ENCODE peak calls at places on chromosomes 6 and 20, in seven cellular contexts. I, D, N, T, R, L and U are unnamed samples.

GRCh38 chr6:18219611-18220010 is 44.7 kb downstream of the DEK start:
- DNase-seq in I (no peak), L (no peak), R (no peak), N (no peak), D (no peak), T (no peak), U (no peak)

GRCh38 chr6:7129360-7129759 is 21.6 kb downstream of the RREB1 start:
- DNase-seq in D (no peak), N (no peak), I (no peak), R (no peak), T (no peak), L (no peak), U (no peak)

GRCh38 chr20:959996-960615 is 42.0 kb downstream of the RSPO4 start:
- DNase-seq in L (no peak), N (no peak), D (no peak), T (no peak), R (no peak), I (no peak), U (no peak)

GRCh38 chr6:142474446-142475289 is 172.9 kb downstream of the ADGRG6 start:
- DNase-seq in N (no peak), D (no peak), L (no peak), R (no peak), I (peak), T (peak), U (no peak)

GRCh38 chr20:24098886-24099285 is 110.3 kb upstream of the GGTLC1 start:
- DNase-seq in L (no peak), R (no peak), N (no peak), D (no peak), T (no peak), I (no peak), U (no peak)

GRCh38 chr6:156698239-156699016 is 78.8 kb upstream of the ARID1B start:
- DNase-seq in T (no peak), L (no peak), R (no peak), N (no peak), D (no peak), I (no peak), U (no peak)

GRCh38 chr6:101544286-101544685 is 150.8 kb downstream of the GRIK2 start:
- DNase-seq in T (no peak), N (no peak), R (no peak), L (no peak), D (no peak), I (no peak), U (no peak)

GRCh38 chr6:161373905-161374451 is 100.1 kb upstream of the AGPAT4 start:
- DNase-seq in N (no peak), D (peak), T (peak), I (peak), R (peak), L (peak), U (peak)

GRCh38 chr20:571754-572331 is 28.3 kb upstream of the CSNK2A1 start:
- DNase-seq in L (peak), N (no peak), T (peak), I (peak), D (no peak), R (no peak), U (no peak)

GRCh38 chr20:39878321-39878720 is 810.7 kb downstream of the MAFB start:
- DNase-seq in N (no peak), T (no peak), L (no peak), I (no peak), R (no peak), D (no peak), U (no peak)

GRCh38 chr6:113680351-113680750 is 176.8 kb upstream of the MARCKS start:
- DNase-seq in L (no peak), R (no peak), D (no peak), I (no peak), T (no peak), N (no peak), U (no peak)

GRCh38 chr20:20849126-20849525 is 136.7 kb upstream of the RALGAPA2 start:
- DNase-seq in N (no peak), T (no peak), I (no peak), L (no peak), D (no peak), R (no peak), U (no peak)

GRCh38 chr6:161003336-161003735 is 11.8 kb downstream of the MAP3K4 start:
- DNase-seq in L (no peak), N (no peak), T (no peak), I (no peak), R (no peak), D (no peak), U (no peak)

DNA sequence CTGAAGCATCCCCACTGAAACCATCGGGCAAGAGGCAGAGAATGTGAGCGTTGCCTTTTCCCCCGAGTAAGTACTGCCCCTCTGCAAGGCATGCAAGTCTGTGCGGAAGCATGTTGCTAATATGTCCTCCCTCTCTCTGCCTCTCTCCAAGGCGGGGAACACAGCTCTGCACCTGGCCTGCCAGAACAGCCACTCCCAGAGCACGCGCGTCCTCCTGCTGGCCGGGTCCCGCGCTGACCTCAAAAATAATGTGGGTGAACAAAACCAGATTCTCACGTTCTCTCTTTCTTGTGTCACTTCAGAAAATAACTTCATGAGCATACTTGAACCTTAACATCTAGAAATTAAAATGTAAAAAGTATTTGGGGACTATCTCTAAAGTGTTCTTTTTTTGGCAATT is 26.4 kb downstream of the LYRM2 start:
- DNase-seq in R (no peak), I (peak), N (no peak), T (no peak), L (no peak), D (no peak), U (no peak)
- TF ChIP-seq CTCF in R (no peak), I (no peak), N (no peak), T (no peak), L (no peak), D (no peak), U (no peak)

GRCh38 chr20:3407426-3408250 is at the start of gene DNAAF9:
- DNase-seq in T (peak), R (peak), L (peak), I (peak), N (peak), D (peak), U (peak)
- TF ChIP-seq CTCF in T (peak), R (no peak), L (peak), I (peak), N (no peak), D (peak), U (no peak)

GRCh38 chr6:88359530-88360202 is 193.5 kb upstream of the CNR1 start:
- DNase-seq in L (no peak), T (no peak), N (no peak), D (no peak), R (no peak), I (no peak), U (no peak)
- TF ChIP-seq CTCF in L (no peak), T (no peak), N (no peak), D (no peak), R (no peak), I (no peak), U (peak)

GRCh38 chr20:36720510-36720909 is 25.4 kb downstream of the NDRG3 start:
- DNase-seq in I (no peak), T (no peak), L (no peak), R (no peak), N (no peak), D (no peak), U (no peak)

GRCh38 chr20:36712775-36713174 is 33.1 kb downstream of the NDRG3 start:
- DNase-seq in N (no peak), I (no peak), L (no peak), R (no peak), T (no peak), D (no peak), U (no peak)

GRCh38 chr20:36717657-36718056 is 28.2 kb downstream of the NDRG3 start:
- DNase-seq in T (no peak), D (no peak), I (no peak), N (no peak), L (no peak), R (no peak), U (no peak)
- TF ChIP-seq CTCF in T (peak), D (peak), I (no peak), N (no peak), L (no peak), R (no peak), U (peak)

GRCh38 chr6:135215160-135215559 is 34.1 kb downstream of the MYB start:
- DNase-seq in L (no peak), D (no peak), I (no peak), N (no peak), R (no peak), T (no peak), U (no peak)
- TF ChIP-seq CTCF in L (no peak), D (no peak), I (no peak), N (no peak), R (no peak), T (no peak), U (no peak)

DNA sequence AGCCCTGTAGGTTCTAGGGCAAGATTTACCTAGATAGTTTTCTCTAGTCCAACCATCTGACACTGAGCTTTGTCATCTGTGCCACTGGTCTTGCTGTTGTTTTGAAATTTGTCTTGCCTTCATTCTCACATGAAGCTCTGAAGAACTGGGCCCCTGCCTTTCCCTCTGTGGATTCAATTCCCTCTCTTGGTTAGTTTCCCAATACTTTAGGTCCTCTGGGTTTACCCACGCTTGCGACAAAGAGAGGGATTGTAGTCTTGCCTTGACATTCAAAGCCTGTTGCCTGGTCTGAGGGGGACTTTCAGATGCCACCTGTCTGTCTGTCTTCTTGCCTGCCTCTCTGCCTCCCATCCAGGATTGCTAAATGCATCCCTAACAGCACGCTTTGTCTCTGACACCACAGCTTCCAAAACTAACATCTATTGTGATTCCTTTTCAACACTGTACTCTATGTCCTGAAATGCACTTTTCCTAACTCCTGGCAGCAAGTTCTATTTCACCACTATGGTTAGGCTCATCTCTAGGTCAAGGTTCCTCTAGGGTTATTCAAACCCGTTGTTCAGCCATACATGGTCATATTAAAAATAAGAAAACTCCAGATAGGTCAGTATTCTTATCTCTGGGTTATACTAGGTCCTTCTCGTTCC is 25.5 kb upstream of the MANEA start:
- DNase-seq in N (no peak), R (no peak), L (no peak), D (no peak), T (no peak), I (no peak), U (no peak)
- TF ChIP-seq CTCF in N (no peak), R (no peak), L (no peak), D (no peak), T (no peak), I (no peak), U (no peak)

GRCh38 chr20:49396230-49396629 is 86.2 kb downstream of the KCNB1 start:
- DNase-seq in N (no peak), D (no peak), I (no peak), R (no peak), T (no peak), L (no peak), U (no peak)
- TF ChIP-seq CTCF in N (no peak), D (no peak), I (peak), R (no peak), T (no peak), L (no peak), U (no peak)

DNA sequence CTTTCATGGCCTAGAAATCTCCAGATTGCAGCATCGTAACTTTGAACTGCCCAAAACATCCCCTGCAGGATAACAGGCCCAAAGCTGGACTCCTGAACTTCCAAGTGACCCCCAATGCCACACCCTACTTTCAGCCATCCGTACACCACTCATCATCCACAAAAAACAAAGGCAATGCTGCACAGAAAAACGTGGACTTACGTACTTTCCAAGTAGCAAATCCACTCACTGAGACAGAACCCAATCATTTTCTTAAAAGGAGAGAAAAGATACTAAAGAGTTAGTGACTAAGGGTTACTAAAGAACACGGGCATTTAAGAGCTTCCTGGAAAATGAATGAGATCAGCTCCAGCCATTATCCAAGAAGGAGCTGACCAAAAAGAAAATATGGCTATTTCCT is 211.0 kb downstream of the WDR27 start:
- DNase-seq in T (no peak), L (no peak), I (no peak), N (no peak), D (no peak), R (no peak), U (no peak)
- TF ChIP-seq CTCF in T (no peak), L (no peak), I (no peak), N (no peak), D (no peak), R (no peak), U (no peak)

GRCh38 chr6:109095821-109096084 is 446 bp downstream of the CEP57L1 start:
- DNase-seq in D (no peak), T (no peak), N (no peak), R (no peak), L (no peak), I (no peak), U (no peak)

GRCh38 chr6:109095036-109095820 is at the start of gene CEP57L1:
- DNase-seq in T (peak), I (peak), D (peak), L (peak), N (peak), R (peak), U (no peak)

GRCh38 chr6:109093732-109094131 is 914 bp downstream of the SESN1 start:
- DNase-seq in T (no peak), N (no peak), D (no peak), R (no peak), I (no peak), L (no peak), U (no peak)

GRCh38 chr6:109096198-109096597 is 891 bp downstream of the CEP57L1 start:
- DNase-seq in T (no peak), N (no peak), R (no peak), D (no peak), I (no peak), L (no peak), U (no peak)

GRCh38 chr6:109094351-109095035 is at the start of gene SESN1:
- DNase-seq in L (peak), T (peak), N (peak), I (peak), D (peak), R (peak), U (peak)
- TF ChIP-seq CTCF in L (no peak), T (no peak), N (no peak), I (no peak), D (no peak), R (no peak), U (no peak)

DNA sequence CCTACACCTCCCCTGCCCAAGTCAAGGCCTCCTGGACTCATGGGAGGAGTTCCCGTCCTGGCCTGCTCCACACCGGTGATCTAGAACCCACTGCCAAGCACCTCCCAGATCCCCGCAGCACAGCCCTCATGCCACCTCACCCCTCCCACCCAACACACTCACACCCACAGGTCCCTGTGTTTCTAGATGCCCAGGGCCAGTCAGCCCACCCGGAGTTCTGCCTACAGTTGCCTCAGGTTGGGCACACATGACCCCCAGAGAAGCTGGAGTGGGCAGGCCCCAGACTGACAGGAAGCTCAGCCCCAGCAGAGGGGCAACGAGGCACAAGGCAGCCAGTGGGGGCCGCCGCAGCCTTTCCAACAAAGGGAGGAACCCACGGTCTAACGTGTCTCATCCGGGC is 29.6 kb downstream of the RRBP1 start:
- DNase-seq in L (peak), I (no peak), D (no peak), R (no peak), T (peak), N (no peak), U (no peak)
- TF ChIP-seq CTCF in L (no peak), I (no peak), D (no peak), R (no peak), T (no peak), N (no peak), U (no peak)